ENCODE peak calls at places on chromosomes 5 and 9, in four cellular contexts. L is upper lobe of left lung, Q is H54, T is A549. I is an unnamed sample.

GRCh38 chr5:145991044-145991575 is 54.7 kb downstream of the SH3RF2 start:
- DNase-seq in Q (no peak), T (no peak), L (no peak), I (no peak)

GRCh38 chr5:36870399-36871040 is 6.0 kb upstream of the NIPBL start:
- DNase-seq in Q (peak), L (no peak), T (peak), I (no peak)

GRCh38 chr5:147509710-147510651 is at the start of gene DPYSL3:
- DNase-seq in T (peak), Q (peak), L (peak), I (peak)

GRCh38 chr9:6997330-6997729 is 239.6 kb downstream of the KDM4C start:
- DNase-seq in L (no peak), T (no peak), Q (peak), I (no peak)

GRCh38 chr5:126597156-126597555 is 2.1 kb upstream of the ALDH7A1 start:
- DNase-seq in L (no peak), T (peak), Q (no peak), I (no peak)

GRCh38 chr5:137004279-137004678 is 494.8 kb downstream of the SPOCK1 start:
- DNase-seq in T (no peak), L (no peak), Q (no peak), I (no peak)

GRCh38 chr5:122756263-122756911 is 18.5 kb upstream of the SNX2 start:
- DNase-seq in T (no peak), L (no peak), Q (peak), I (no peak)

GRCh38 chr5:156239800-156240199 is 87.2 kb upstream of the SGCD start:
- DNase-seq in Q (no peak), T (no peak), L (no peak), I (no peak)

GRCh38 chr9:125683486-125683885 is 23.5 kb downstream of the MAPKAP1 start:
- DNase-seq in T (no peak), L (no peak), Q (peak), I (no peak)

GRCh38 chr5:156497816-156498215 is 170.9 kb downstream of the SGCD start:
- DNase-seq in Q (no peak), L (no peak), T (no peak), I (no peak)

GRCh38 chr5:138824924-138825863 is 49.9 kb downstream of the LRRTM2 start:
- DNase-seq in L (no peak), T (peak), Q (no peak), I (no peak)

GRCh38 chr5:60687927-60688720 is 11.8 kb downstream of the DEPDC1B start:
- DNase-seq in L (no peak), T (peak), Q (peak), I (no peak)

GRCh38 chr5:147935032-147935431 is 28.7 kb upstream of the C5orf46 start:
- DNase-seq in L (no peak), T (peak), Q (peak), I (no peak)

GRCh38 chr5:156825688-156826087 is 24.4 kb upstream of the PPP1R2B start:
- DNase-seq in L (no peak), T (no peak), Q (no peak), I (no peak)

GRCh38 chr9:33447404-33448158 is at the start of gene AQP3:
- DNase-seq in Q (no peak), L (peak), T (peak), I (peak)

GRCh38 chr5:135114759-135115158 is 80.7 kb upstream of the PITX1 start:
- DNase-seq in T (no peak), Q (no peak), L (no peak), I (no peak)

GRCh38 chr5:135108992-135109391 is 75.0 kb upstream of the PITX1 start:
- DNase-seq in Q (no peak), L (no peak), T (no peak), I (no peak)

GRCh38 chr5:135113323-135113722 is 79.3 kb upstream of the PITX1 start:
- DNase-seq in Q (no peak), T (no peak), L (no peak), I (no peak)

GRCh38 chr5:135110941-135111596 is 77.0 kb upstream of the PITX1 start:
- DNase-seq in Q (peak), L (no peak), T (no peak), I (no peak)

DNA sequence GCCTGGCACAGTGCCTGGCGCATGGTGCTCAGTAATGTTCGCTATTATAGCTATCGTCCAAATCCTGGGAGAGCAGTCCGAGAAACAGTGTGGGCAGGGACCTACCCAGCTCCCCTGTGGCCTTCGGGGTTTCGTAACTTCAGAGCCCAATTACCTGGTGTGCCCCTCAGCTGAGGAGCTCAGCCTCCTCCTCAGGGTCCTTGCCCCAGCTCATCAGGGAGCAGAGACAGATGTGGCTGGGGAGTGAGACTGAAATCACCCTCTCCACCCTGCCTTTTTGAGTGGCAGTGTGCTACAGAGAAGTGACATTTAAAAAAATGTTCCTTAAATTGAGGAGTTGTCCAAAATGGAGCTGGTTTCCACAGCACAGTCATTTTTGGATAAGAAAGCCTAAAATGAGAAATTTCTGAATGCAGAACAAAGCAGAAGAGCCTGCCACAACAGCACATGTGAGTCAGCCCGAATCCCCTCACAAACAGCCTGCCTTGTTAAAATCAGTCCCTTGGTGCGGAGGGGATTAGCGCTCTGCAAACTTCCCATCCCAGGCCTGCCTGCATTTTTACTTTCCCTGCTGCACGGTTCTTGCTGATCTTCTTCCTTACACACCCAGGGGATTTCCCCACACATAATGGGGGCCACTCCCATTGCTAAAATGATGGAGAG is 78.1 kb upstream of the PITX1 start:
- DNase-seq in T (no peak), Q (no peak), L (no peak), I (no peak)
- TF ChIP-seq POLR2A in T (no peak), Q (no peak), L (no peak), I (no peak)

GRCh38 chr5:671459-672328 is 21.5 kb downstream of the TPPP start:
- DNase-seq in T (peak), Q (peak), L (peak), I (peak)
- TF ChIP-seq POLR2A in T (no peak), Q (no peak), L (no peak), I (no peak)

GRCh38 chr9:36400332-36401178 is 486 bp upstream of the RNF38 start:
- DNase-seq in T (peak), L (peak), Q (peak), I (peak)
- TF ChIP-seq POLR2A in T (peak), L (peak), Q (peak), I (peak)

GRCh38 chr5:131256507-131256823 is 7.4 kb upstream of the CDC42SE2 start:
- DNase-seq in L (no peak), T (no peak), Q (no peak), I (no peak)

GRCh38 chr5:131250749-131251148 is 13.1 kb upstream of the CDC42SE2 start:
- DNase-seq in Q (no peak), L (no peak), T (no peak), I (no peak)

GRCh38 chr5:131258733-131259132 is 5.1 kb upstream of the CDC42SE2 start:
- DNase-seq in T (no peak), Q (no peak), L (no peak), I (no peak)

GRCh38 chr5:131254741-131255140 is 9.1 kb upstream of the CDC42SE2 start:
- DNase-seq in L (no peak), Q (no peak), T (no peak), I (no peak)

DNA sequence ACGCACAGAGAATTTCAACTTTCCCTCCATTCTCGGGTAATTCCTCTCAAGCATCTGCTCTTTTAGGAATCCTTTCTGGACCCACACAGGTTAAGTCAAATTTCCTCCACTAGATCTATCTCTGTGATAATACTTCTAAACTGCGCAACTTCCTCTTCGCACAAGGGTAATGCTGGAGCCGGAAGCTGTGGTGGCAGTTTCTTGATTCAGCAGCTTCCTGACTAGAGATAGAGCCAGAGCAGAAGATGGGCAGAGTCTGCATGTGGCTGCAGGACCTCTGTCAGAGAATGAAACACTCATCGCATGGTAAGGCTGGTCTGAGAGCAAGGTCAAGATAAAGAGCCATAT is 11.1 kb upstream of the CDC42SE2 start:
- DNase-seq in T (no peak), L (no peak), Q (no peak), I (peak)
- TF ChIP-seq POLR2A in T (no peak), L (no peak), Q (no peak), I (peak)

DNA sequence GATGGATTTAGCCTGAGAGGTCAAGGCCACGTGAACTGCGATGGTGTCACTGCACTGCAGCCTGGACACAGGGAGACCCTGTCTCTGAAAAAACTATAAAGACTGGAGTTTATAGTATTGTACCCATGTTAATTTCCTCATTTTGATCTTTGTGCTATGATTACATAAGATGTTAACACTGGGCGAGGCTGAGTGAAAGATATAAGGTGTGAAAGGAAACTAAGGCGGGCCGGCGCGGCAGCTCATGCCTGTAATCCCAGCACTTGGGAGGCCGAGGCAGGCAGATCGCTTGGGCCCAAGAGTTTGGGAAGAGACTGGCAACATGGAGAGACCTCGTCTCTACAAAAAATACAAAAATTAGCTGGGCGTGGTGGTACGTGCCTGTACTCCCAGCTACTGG is 12.6 kb upstream of the N4BP3 start:
- DNase-seq in Q (no peak), L (no peak), T (no peak), I (no peak)
- TF ChIP-seq POLR2A in Q (no peak), L (no peak), T (no peak), I (no peak)

GRCh38 chr9:27532046-27532445 is 2.4 kb upstream of the MOB3B start:
- DNase-seq in T (no peak), Q (no peak), L (no peak), I (no peak)
- TF ChIP-seq POLR2A in T (no peak), Q (no peak), L (no peak), I (no peak)

GRCh38 chr5:395156-395920 is 47.6 kb upstream of the EXOC3 start:
- DNase-seq in L (peak), Q (peak), T (no peak), I (peak)
- TF ChIP-seq POLR2A in L (no peak), Q (no peak), T (no peak), I (no peak)

GRCh38 chr9:131502781-131503625 is at the start of gene POMT1:
- DNase-seq in Q (peak), T (peak), L (peak), I (peak)
- TF ChIP-seq POLR2A in Q (peak), T (peak), L (no peak), I (peak)

GRCh38 chr9:133973791-133974630 is 18.1 kb downstream of the VAV2 start:
- DNase-seq in L (no peak), Q (no peak), T (no peak), I (peak)
- TF ChIP-seq POLR2A in L (no peak), Q (no peak), T (no peak), I (peak)

GRCh38 chr9:87120610-87121009 is 173.3 kb upstream of the GAS1 start:
- DNase-seq in T (no peak), L (no peak), Q (no peak), I (no peak)
- TF ChIP-seq POLR2A in T (no peak), L (no peak), Q (no peak), I (no peak)